ENCODE peak calls at places on chromosomes 3 and 15, in ten cellular contexts. P, D, H, R, T, I, V, G, O and K are unnamed samples.

GRCh38 chr15:41822471-41822870 is 5.4 kb upstream of the JMJD7 start:
- DNase-seq in V (no peak), H (no peak), O (no peak), G (peak), I (no peak), D (no peak), T (no peak), R (no peak), P (no peak), K (no peak)

GRCh38 chr3:70832035-70832795 is 519.8 kb upstream of the MDFIC2 start:
- DNase-seq in V (peak), D (no peak), I (peak), G (peak), R (no peak), H (no peak), P (peak), O (peak), T (no peak), K (no peak)

GRCh38 chr15:97904196-97904572 is 56.3 kb upstream of the ARRDC4 start:
- DNase-seq in T (peak), G (peak), I (peak), H (peak), V (peak), R (peak), D (peak), P (peak), O (peak), K (peak)

GRCh38 chr3:177169936-177170722 is 27.2 kb downstream of the TBL1XR1 start:
- DNase-seq in T (no peak), R (no peak), I (no peak), H (no peak), D (no peak), O (no peak), V (no peak), G (no peak), P (no peak), K (no peak)

GRCh38 chr15:99120050-99120777 is 15.3 kb downstream of the SYNM start:
- DNase-seq in P (no peak), I (peak), T (no peak), V (no peak), R (no peak), D (no peak), G (no peak), O (peak), H (no peak), K (no peak)

GRCh38 chr15:78146437-78147154 is 2.6 kb upstream of the IDH3A start:
- DNase-seq in H (no peak), P (no peak), T (no peak), I (no peak), R (no peak), O (no peak), G (no peak), V (no peak), D (peak), K (peak)

GRCh38 chr15:90001062-90001682 is at the start of gene ZNF710:
- DNase-seq in G (peak), V (peak), T (peak), O (peak), D (no peak), R (peak), P (peak), H (peak), I (peak), K (peak)

GRCh38 chr3:193970773-193971206 is 165.2 kb upstream of the HES1 start:
- DNase-seq in D (no peak), G (no peak), V (no peak), R (no peak), I (no peak), O (no peak), H (no peak), T (no peak), P (peak), K (no peak)

GRCh38 chr3:156535162-156535627 is 19.7 kb downstream of the SSR3 start:
- DNase-seq in G (peak), H (peak), T (no peak), R (no peak), I (peak), P (peak), V (peak), D (peak), O (peak), K (peak)

GRCh38 chr15:83310521-83311456 is 26.3 kb upstream of the BNC1 start:
- DNase-seq in O (peak), R (no peak), V (no peak), H (no peak), D (no peak), G (no peak), P (peak), T (no peak), I (no peak), K (no peak)

GRCh38 chr3:193378706-193379105 is at the start of gene ATP13A5:
- DNase-seq in R (no peak), I (no peak), P (no peak), H (no peak), O (no peak), T (no peak), D (no peak), G (no peak), V (no peak), K (no peak)

GRCh38 chr3:148329481-148330220 is 368.1 kb upstream of the AGTR1 start:
- DNase-seq in O (no peak), H (no peak), I (no peak), T (no peak), V (peak), R (no peak), G (no peak), P (no peak), D (no peak), K (no peak)

GRCh38 chr15:76160426-76161152 is 100.8 kb downstream of the TMEM266 start:
- DNase-seq in V (no peak), H (peak), R (no peak), T (no peak), P (no peak), O (no peak), G (no peak), D (no peak), I (no peak), K (no peak)

GRCh38 chr3:39165518-39165917 is 12.1 kb upstream of the CSRNP1 start:
- DNase-seq in V (no peak), R (no peak), P (no peak), T (no peak), D (no peak), G (no peak), H (no peak), I (no peak), O (no peak), K (no peak)

GRCh38 chr15:42085721-42086120 is 8.6 kb downstream of the PLA2G4D start:
- DNase-seq in T (no peak), P (no peak), D (no peak), O (no peak), I (no peak), R (no peak), G (no peak), V (no peak), H (no peak), K (no peak)

GRCh38 chr3:126451511-126451910 is 24.2 kb downstream of the ZXDC start:
- DNase-seq in P (no peak), V (no peak), T (no peak), O (no peak), D (peak), H (no peak), R (no peak), I (no peak), G (no peak), K (no peak)

GRCh38 chr3:68866157-68866556 is 66.2 kb downstream of the TAFA4 start:
- DNase-seq in P (no peak), R (no peak), G (no peak), T (peak), O (no peak), I (no peak), V (no peak), H (no peak), D (no peak), K (no peak)

GRCh38 chr3:98440283-98440682 is 22.7 kb upstream of the OR5K1 start:
- DNase-seq in D (no peak), I (no peak), V (no peak), O (no peak), P (peak), T (no peak), G (no peak), R (no peak), H (no peak), K (no peak)

GRCh38 chr3:150703756-150704344 is at the start of gene ERICH6:
- DNase-seq in O (peak), P (peak), G (peak), D (peak), T (peak), V (peak), H (peak), R (peak), I (peak), K (peak)

GRCh38 chr3:89314454-89314853 is 207.0 kb downstream of the EPHA3 start:
- DNase-seq in G (no peak), D (no peak), P (peak), T (peak), R (no peak), O (peak), H (no peak), I (no peak), V (peak), K (no peak)

GRCh38 chr3:100783619-100784018 is 74.3 kb downstream of the TFG start:
- DNase-seq in H (no peak), V (no peak), D (no peak), P (no peak), I (no peak), G (no peak), R (no peak), O (no peak), T (no peak), K (no peak)

GRCh38 chr3:47984089-47984759 is 32.0 kb downstream of the MAP4 start:
- DNase-seq in R (no peak), P (peak), T (no peak), H (no peak), V (peak), D (no peak), I (peak), O (peak), G (no peak), K (no peak)

GRCh38 chr3:64091501-64091900 is 68.2 kb upstream of the PSMD6 start:
- DNase-seq in O (no peak), G (no peak), V (no peak), H (no peak), R (no peak), P (no peak), D (no peak), I (no peak), T (no peak), K (no peak)

GRCh38 chr15:33282226-33283020 is 28.3 kb upstream of the RYR3 start:
- DNase-seq in H (no peak), O (no peak), R (no peak), P (no peak), I (no peak), G (no peak), V (no peak), D (no peak), T (no peak), K (no peak)

GRCh38 chr3:14210843-14211594 is 32.4 kb downstream of the LSM3 start:
- DNase-seq in H (no peak), O (peak), T (peak), I (no peak), R (no peak), G (no peak), V (peak), D (no peak), P (no peak), K (no peak)

GRCh38 chr3:87997298-87997697 is 61.5 kb downstream of the CGGBP1 start:
- DNase-seq in O (no peak), P (peak), D (no peak), I (no peak), R (no peak), G (no peak), V (no peak), H (no peak), T (no peak), K (no peak)

GRCh38 chr3:98521897-98522537 is 685 bp downstream of the CLDND1 start:
- DNase-seq in P (peak), T (peak), R (peak), V (peak), H (no peak), O (peak), I (no peak), D (peak), G (no peak), K (peak)

GRCh38 chr15:65198571-65198970 is 12.7 kb downstream of the CILP start:
- DNase-seq in I (no peak), D (no peak), R (no peak), T (no peak), P (no peak), O (no peak), H (no peak), G (no peak), V (no peak), K (no peak)
- H3K27ac ChIP-seq in I (no peak), D (no peak), R (no peak), T (no peak), P (no peak), O (no peak), H (no peak), G (no peak), V (no peak), K (no peak)

GRCh38 chr3:27533718-27534578 is 49.8 kb upstream of the SLC4A7 start:
- DNase-seq in I (peak), V (peak), G (peak), D (peak), T (peak), O (peak), P (peak), H (peak), R (peak), K (peak)
- H3K27ac ChIP-seq in I (peak), V (peak), G (peak), D (peak), T (no peak), O (no peak), P (peak), H (peak), R (peak), K (peak)

DNA sequence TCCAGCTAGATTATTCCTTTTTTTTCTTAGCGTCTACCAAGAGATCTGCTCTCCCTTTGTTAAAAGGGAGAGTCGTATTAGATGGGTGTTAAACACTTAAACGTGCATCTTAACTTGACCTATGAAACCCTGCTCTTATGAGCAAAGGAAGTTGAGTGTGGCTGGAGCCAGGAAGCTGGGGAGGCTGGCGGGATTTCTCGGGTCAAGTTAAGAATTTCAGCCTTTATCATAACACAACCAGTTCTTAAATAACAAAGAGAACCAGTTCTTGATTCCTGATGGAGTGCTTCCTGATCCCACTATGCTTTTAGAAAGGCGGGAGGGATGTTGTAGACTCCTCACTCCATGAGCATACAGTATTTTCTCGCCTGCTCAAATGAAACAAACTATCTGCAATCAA is 215.1 kb downstream of the ITPR1 start:
- DNase-seq in G (no peak), T (no peak), O (no peak), V (no peak), R (no peak), H (no peak), I (no peak), P (no peak), D (no peak), K (no peak)
- H3K27ac ChIP-seq in G (no peak), T (no peak), O (no peak), V (no peak), R (no peak), H (no peak), I (no peak), P (no peak), D (no peak), K (no peak)

DNA sequence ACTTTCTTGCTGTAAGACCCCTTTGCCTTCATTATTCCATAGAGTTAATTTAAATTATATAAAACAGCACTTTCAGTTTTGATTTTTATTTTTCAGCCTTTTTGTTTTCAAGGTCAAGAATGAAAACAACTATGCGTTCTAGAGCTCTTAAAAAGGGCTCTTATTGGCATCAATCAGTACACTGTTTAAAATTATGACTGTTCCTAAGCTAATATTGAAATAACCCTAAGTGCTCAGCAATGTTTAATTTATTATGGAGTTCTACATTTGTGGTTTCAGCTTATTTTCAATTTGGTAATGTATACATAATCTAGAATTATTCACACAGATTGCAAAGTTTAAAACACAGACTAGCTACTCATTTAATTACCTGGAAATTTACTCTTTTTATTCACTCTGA is 179.4 kb downstream of the MBNL1 start:
- DNase-seq in H (no peak), P (peak), D (no peak), O (no peak), V (no peak), I (no peak), T (no peak), R (no peak), G (no peak), K (no peak)
- H3K27ac ChIP-seq in H (peak), P (no peak), D (no peak), O (no peak), V (no peak), I (no peak), T (no peak), R (no peak), G (no peak), K (no peak)

DNA sequence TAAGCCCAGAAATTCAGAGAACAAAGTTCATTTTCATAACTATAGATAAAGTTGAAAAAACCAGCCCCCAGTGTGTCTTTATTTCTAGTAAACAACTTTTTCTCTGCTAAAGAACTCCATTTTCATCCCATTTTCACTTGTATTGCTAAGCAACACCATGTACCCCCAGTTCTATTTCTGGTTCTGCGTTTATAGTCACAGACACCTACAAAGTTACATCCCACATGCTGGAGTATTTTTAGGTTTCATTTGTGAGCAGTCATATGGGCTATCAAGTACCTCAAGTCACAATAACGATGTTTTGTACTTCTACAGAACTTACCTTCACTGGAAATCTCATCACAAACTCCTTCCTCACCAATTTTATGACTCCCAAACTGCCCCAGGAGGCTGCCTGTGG is 236.5 kb downstream of the RSL24D1 start:
- DNase-seq in R (no peak), I (no peak), G (no peak), P (no peak), V (no peak), D (no peak), H (no peak), O (no peak), T (no peak), K (no peak)
- H3K27ac ChIP-seq in R (no peak), I (peak), G (no peak), P (no peak), V (no peak), D (no peak), H (no peak), O (no peak), T (no peak), K (no peak)

DNA sequence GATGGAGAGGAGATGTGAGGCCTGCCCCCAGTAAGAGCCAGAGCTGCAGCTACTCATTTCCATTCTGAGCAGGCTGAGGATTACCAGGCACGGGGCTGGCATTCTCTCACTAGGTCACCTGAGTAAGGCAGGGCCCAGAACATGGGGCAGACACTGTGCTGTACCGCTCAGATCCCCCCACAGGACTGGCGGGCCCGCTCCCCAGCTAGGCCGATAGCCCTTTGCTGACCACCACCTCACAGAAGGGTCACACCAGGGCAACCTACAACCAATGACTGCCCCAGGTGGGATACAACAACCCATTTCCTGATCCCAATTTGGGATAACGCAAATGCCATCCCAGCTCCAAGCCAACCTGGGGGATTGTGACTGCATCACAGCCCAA is 52.5 kb downstream of the OXNAD1 start:
- DNase-seq in R (no peak), I (no peak), T (no peak), D (no peak), O (no peak), V (no peak), P (no peak), G (no peak), H (no peak), K (no peak)
- H3K27ac ChIP-seq in R (no peak), I (no peak), T (no peak), D (no peak), O (no peak), V (peak), P (no peak), G (no peak), H (no peak), K (no peak)

GRCh38 chr3:31505353-31506048 is 27.2 kb upstream of the STT3B start:
- DNase-seq in H (no peak), O (no peak), D (no peak), I (no peak), P (no peak), V (no peak), T (no peak), R (no peak), G (no peak), K (no peak)

GRCh38 chr3:31504230-31504629 is 28.5 kb upstream of the STT3B start:
- DNase-seq in V (no peak), D (no peak), O (no peak), R (no peak), I (no peak), T (no peak), G (no peak), P (no peak), H (no peak), K (no peak)

GRCh38 chr3:31503456-31503855 is 29.3 kb upstream of the STT3B start:
- DNase-seq in R (no peak), H (no peak), T (no peak), O (no peak), P (peak), I (no peak), G (no peak), D (no peak), V (no peak), K (no peak)

GRCh38 chr3:31509147-31509728 is 23.5 kb upstream of the STT3B start:
- DNase-seq in D (no peak), I (no peak), R (no peak), T (no peak), O (no peak), G (no peak), P (no peak), H (no peak), V (no peak), K (no peak)

DNA sequence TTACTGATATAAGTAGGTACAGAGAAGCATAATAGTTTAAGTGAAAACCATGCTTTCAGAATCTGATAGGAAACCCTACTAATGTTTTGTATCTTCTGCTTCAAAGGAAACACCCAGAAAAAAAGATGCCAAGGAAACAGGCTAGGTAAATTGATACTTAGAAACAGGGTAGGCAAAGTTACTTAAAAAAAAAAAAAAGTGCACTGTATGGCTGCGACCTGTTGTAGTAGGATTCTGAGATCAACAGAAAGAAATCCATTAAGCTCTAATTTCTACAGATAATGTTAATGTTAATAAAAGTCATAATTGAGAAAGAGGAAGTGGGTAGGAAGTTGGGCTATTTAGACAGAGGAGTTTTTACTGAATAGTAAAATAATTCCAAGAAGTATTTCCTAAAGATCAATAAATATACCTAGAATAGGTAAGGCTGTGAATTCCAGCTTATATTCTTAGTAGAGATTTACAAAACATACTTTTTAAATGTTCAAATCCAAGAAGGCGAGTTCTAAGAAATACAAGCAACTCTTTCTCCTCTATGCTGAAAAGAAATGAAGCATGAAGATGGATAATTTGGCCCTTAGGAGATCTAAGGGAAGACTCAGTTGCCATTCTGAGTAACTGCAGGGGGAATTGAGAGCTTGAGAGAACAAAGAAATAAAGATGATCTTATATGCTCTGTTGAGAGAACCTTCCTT is 24.1 kb upstream of the STT3B start:
- DNase-seq in D (no peak), V (no peak), G (no peak), P (no peak), H (no peak), I (no peak), R (no peak), O (no peak), T (no peak), K (no peak)
- H3K27ac ChIP-seq in D (no peak), V (no peak), G (no peak), P (no peak), H (no peak), I (no peak), R (no peak), O (no peak), T (no peak), K (no peak)